ENCODE peak calls at places on chromosome 21, in nine cellular contexts. C is fibroblast of lung, I is aorta, H is IMR-90, L is lower leg skin, F is lower lobe of right lung, X is left ventricle myocardium inferior, E is adrenal gland, W is mucosa of descending colon. Q is an unnamed sample.

GRCh38 chr21:42669069-42669468 is 15.6 kb downstream of the PDE9A start:
- DNase-seq in F (no peak), W (peak; percentile 23), X (peak; percentile 50), E (no peak), H (no peak), L (no peak), C (no peak), I (no peak), Q (no peak)

GRCh38 chr21:43754948-43755781 is 20.9 kb downstream of the CSTB start:
- DNase-seq in L (no peak), W (no peak), C (no peak), X (no peak), I (no peak), E (no peak), H (no peak), F (no peak), Q (no peak)

GRCh38 chr21:43988016-43988415 is 24.1 kb upstream of the TRAPPC10 start:
- DNase-seq in X (no peak), L (no peak), F (no peak), C (no peak), W (no peak), I (no peak), H (no peak), E (no peak), Q (no peak)

GRCh38 chr21:34883501-34884271 is 165.4 kb downstream of the RUNX1 start:
- DNase-seq in W (no peak), E (no peak), C (no peak), F (no peak), X (no peak), I (no peak), H (no peak), L (no peak), Q (no peak)

GRCh38 chr21:41751621-41752020 is 15.2 kb downstream of the RIPK4 start:
- DNase-seq in H (no peak), C (no peak), W (no peak), I (peak; percentile 33), X (peak; percentile 4), L (peak; percentile 73), F (peak; percentile 81), E (no peak), Q (peak; percentile 60)

GRCh38 chr21:43979654-43980053 is 32.5 kb upstream of the TRAPPC10 start:
- DNase-seq in C (no peak), F (no peak), H (no peak), W (no peak), I (no peak), X (no peak), E (no peak), L (no peak), Q (no peak)

GRCh38 chr21:44436958-44437357 is 18.4 kb upstream of the LRRC3 start:
- DNase-seq in X (peak; percentile 8), F (peak; percentile 20), H (no peak), L (no peak), W (no peak), C (no peak), E (no peak), I (peak; percentile 8), Q (peak; percentile 23)

GRCh38 chr21:31347435-31348032 is 3.5 kb upstream of the TIAM1 start:
- DNase-seq in X (no peak), H (peak; percentile 50), I (no peak), E (no peak), L (no peak), C (no peak), F (no peak), W (peak; percentile 37), Q (no peak)

DNA sequence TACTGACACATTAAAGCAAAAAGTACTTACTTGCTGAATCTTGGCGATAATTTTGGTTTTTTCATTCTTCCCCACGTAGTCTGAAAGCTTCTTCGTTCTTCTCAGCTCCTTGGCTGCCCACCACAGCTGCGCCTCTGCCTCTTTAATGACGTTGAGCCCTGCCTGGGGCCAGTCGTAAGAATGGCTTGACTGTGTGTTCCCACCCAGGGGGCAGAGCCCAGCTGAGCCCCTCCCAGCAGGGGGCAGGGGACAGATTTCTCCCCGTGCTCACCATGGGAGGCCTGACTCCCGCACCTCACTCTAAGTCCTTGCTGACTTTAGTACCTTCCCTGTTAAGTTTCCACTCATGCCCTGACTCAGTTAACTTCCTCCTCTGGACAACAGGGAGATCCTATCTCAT is 9.0 kb downstream of the CFAP298 start:
- DNase-seq in W (no peak), L (no peak), E (no peak), H (no peak), F (no peak), I (no peak), X (no peak), C (no peak), Q (no peak)
- H3K4me3 ChIP-seq in W (no peak overlapping the region), L (no peak overlapping the region), E (no peak overlapping the region), H (no peak overlapping the region), F (no peak overlapping the region), I (no peak overlapping the region), X (no peak overlapping the region), C (no peak overlapping the region), Q (no peak overlapping the region)

GRCh38 chr21:38433516-38433915 is 64.8 kb downstream of the ERG start:
- DNase-seq in F (no peak), I (no peak), H (no peak), W (no peak), L (no peak), C (peak; percentile 49), X (no peak), E (no peak), Q (no peak)

GRCh38 chr21:38438476-38438893 is 59.8 kb downstream of the ERG start:
- DNase-seq in H (peak; percentile 71), I (peak; percentile 82), L (no peak), W (no peak), C (peak; percentile 96), E (no peak), F (peak; percentile 69), X (peak; percentile 67), Q (no peak)

GRCh38 chr21:38439336-38439900 is 58.9 kb downstream of the ERG start:
- DNase-seq in H (no peak), C (peak; percentile 64), X (no peak), L (no peak), I (no peak), F (no peak), W (no peak), E (no peak), Q (no peak)

GRCh38 chr21:38439957-38440356 is 58.3 kb downstream of the ERG start:
- DNase-seq in C (no peak), E (no peak), X (no peak), L (no peak), H (no peak), W (no peak), F (no peak), I (no peak), Q (no peak)

GRCh38 chr21:38434913-38435533 is 63.3 kb downstream of the ERG start:
- DNase-seq in C (peak; percentile 87), I (peak; percentile 72), F (no peak), W (no peak), X (no peak), E (no peak), L (no peak), H (peak; percentile 34), Q (no peak)
- H3K4me3 ChIP-seq in C (peak overlapping the region; percentile 30), I (no peak overlapping the region), F (no peak overlapping the region), W (no peak overlapping the region), X (peak overlapping the region; percentile 5), E (no peak overlapping the region), L (no peak overlapping the region), H (peak overlapping the region; percentile 22), Q (no peak overlapping the region)

GRCh38 chr21:15731243-15731613 is 1.4 kb downstream of the USP25 start:
- DNase-seq in H (no peak), C (peak; percentile 16), I (no peak), X (no peak), E (no peak), F (no peak), L (no peak), W (no peak), Q (no peak)

GRCh38 chr21:15730484-15731242 is 881 bp downstream of the USP25 start:
- DNase-seq in C (no peak), H (no peak), W (peak; percentile 43), F (no peak), X (no peak), E (no peak), I (no peak), L (no peak), Q (no peak)

GRCh38 chr21:15728046-15728445 is 1.7 kb upstream of the USP25 start:
- DNase-seq in C (no peak), X (no peak), I (no peak), H (no peak), E (no peak), W (no peak), F (no peak), L (no peak), Q (no peak)

GRCh38 chr21:15729674-15730483 is at the start of gene USP25:
- DNase-seq in W (peak; percentile 95), H (peak; percentile 60), E (peak; percentile 96), F (peak; percentile 94), L (peak; percentile 89), X (peak; percentile 94), I (peak; percentile 93), C (peak; percentile 67), Q (peak; percentile 82)

DNA sequence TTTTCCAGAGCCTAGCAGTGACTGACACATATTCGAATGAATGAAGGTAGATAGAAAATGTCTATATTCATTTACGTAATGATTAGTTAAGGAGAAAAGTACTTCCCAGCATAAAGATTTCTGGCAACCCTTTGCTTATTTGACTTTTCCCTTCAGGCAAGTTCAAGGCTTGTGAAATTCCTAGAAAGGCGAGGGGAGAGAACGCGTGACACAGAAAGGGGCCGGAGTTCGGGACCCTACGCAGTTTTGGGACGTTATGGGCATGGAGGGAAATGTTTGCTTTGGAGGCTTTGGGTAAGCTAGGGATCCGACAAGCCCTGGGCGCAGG is 472 bp upstream of the USP25 start:
- DNase-seq in X (no peak), E (no peak), L (no peak), H (peak; percentile 22), I (no peak), C (peak; percentile 25), W (no peak), F (no peak), Q (no peak)
- H3K4me3 ChIP-seq in X (peak overlapping the region; percentile 86), E (peak overlapping the region; percentile 43), L (no peak overlapping the region), H (peak overlapping the region; percentile 56), I (peak overlapping the region; percentile 31), C (peak overlapping the region; percentile 25), W (peak overlapping the region; percentile 71), F (peak overlapping the region; percentile 74), Q (peak overlapping the region; percentile 97)

GRCh38 chr21:36747815-36748381 is 49.0 kb downstream of the SIM2 start:
- DNase-seq in E (peak; percentile 69), F (no peak), C (peak; percentile 35), I (no peak), X (peak; percentile 62), H (peak; percentile 34), W (peak; percentile 70), L (no peak), Q (no peak)

GRCh38 chr21:36749935-36750578 is 51.1 kb downstream of the SIM2 start:
- DNase-seq in X (no peak), I (no peak), E (no peak), C (peak; percentile 63), W (peak; percentile 14), L (no peak), H (peak; percentile 44), F (no peak), Q (no peak)

GRCh38 chr21:36744560-36745231 is 45.8 kb downstream of the SIM2 start:
- DNase-seq in W (no peak), I (peak; percentile 55), E (no peak), X (peak; percentile 28), H (no peak), F (no peak), C (peak; percentile 37), L (no peak), Q (no peak)

GRCh38 chr21:36745459-36745858 is 46.5 kb downstream of the SIM2 start:
- DNase-seq in X (no peak), C (no peak), I (no peak), H (no peak), F (no peak), E (no peak), L (no peak), W (no peak), Q (no peak)

DNA sequence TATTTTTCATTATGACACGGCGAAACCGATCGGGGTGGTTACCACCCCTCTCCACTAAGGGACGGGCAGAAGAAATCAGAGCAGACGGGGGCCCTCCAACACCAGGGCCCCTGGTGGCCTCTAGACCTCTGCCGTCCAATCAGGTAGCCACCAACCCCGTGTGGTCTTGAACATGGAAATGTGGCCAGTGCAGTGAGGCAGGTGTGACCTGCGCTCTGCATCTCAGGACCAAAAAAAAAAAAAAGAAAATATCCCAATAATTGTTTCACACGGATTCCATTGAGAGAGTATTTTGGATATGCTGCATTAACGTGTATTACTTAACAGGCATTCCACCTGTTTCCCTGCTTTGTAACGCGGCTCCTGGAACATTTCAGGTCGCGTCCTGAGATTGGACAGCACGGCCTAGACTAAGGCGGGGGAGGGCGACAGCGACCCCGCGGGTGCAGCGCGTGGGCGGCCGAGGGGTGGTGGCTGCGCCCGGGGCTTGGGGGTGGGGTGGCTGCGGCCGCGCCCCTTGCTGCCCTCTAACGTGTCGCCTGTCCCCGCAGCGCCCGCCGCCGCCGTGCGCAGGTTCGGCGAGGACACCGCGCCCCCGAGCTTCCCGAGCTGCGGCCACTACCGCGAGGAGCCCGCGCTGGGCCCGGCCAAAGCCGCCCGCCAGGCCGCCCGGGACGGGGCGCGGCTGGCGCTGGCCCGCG is 48.3 kb downstream of the SIM2 start:
- DNase-seq in I (no peak), X (peak; percentile 23), F (no peak), L (no peak), E (peak; percentile 20), C (no peak), W (peak; percentile 6), H (no peak), Q (no peak)
- H3K4me3 ChIP-seq in I (no peak overlapping the region), X (peak overlapping the region; percentile 66), F (peak overlapping the region; percentile 41), L (no peak overlapping the region), E (peak overlapping the region; percentile 9), C (no peak overlapping the region), W (no peak overlapping the region), H (peak overlapping the region; percentile 55), Q (no peak overlapping the region)

Q was measured in RWPE2.